ENCODE peak calls at places on chromosome 4, in ten cellular contexts. L is heart right ventricle; U is mucosa of descending colon; A is stimulated activated CD8-positive, alpha-beta memory T cell treated with anti-CD3 and anti-CD28 coated beads, Interleukin-12 subunit alpha, Interleukin-12 subunit beta, amount 100 ng/mL, for 1 hour; G is heart left ventricle; M is fibroblast of pulmonary artery; C is HFFc6; D is activated T-helper 1 cell treated with anti-CD3 and anti-CD28 coated beads, Interleukin-2, amount 50 U/mL, for 16 hours; X is EH; N is left ventricle myocardium inferior. E is an unnamed sample.

GRCh38 chr4:110268352-110268751 is 69.9 kb upstream of the ELOVL6 start:
- DNase-seq in U (no peak), D (no peak), L (no peak), C (no peak), G (no peak), N (no peak), M (no peak), X (no peak), A (no peak), E (no peak)

GRCh38 chr4:4185528-4185927 is 41.2 kb downstream of the OTOP1 start:
- DNase-seq in L (no peak), C (no peak), N (no peak), A (no peak), M (no peak), G (no peak), U (no peak), X (no peak), D (no peak), E (no peak)

GRCh38 chr4:124432500-124432899 is 280.0 kb downstream of the ANKRD50 start:
- DNase-seq in M (peak), X (peak), A (no peak), D (no peak), U (no peak), G (no peak), L (no peak), N (no peak), C (peak), E (no peak)

GRCh38 chr4:104589264-104589868 is 94.7 kb upstream of the CXXC4 start:
- DNase-seq in G (no peak), U (no peak), L (no peak), X (no peak), A (no peak), C (no peak), D (no peak), M (peak), N (no peak), E (peak)

GRCh38 chr4:107970063-107970798 is 19.5 kb upstream of the HADH start:
- DNase-seq in U (no peak), G (no peak), L (no peak), X (no peak), C (no peak), D (no peak), N (no peak), M (peak), A (no peak), E (no peak)

GRCh38 chr4:1375051-1375721 is 28.2 kb downstream of the UVSSA start:
- DNase-seq in M (no peak), N (peak), A (no peak), D (no peak), U (peak), G (peak), X (no peak), C (no peak), L (peak), E (no peak)

GRCh38 chr4:82718067-82718935 is 80.3 kb downstream of the SCD5 start:
- DNase-seq in C (no peak), M (peak), N (peak), L (no peak), G (peak), X (no peak), D (no peak), U (no peak), A (no peak), E (no peak)

GRCh38 chr4:176671532-176671931 is 121.2 kb downstream of the VEGFC start:
- DNase-seq in M (peak), X (no peak), G (peak), U (no peak), C (no peak), L (no peak), N (peak), D (no peak), A (no peak), E (no peak)

GRCh38 chr4:177505171-177505615 is 63.0 kb upstream of the AGA start:
- DNase-seq in X (no peak), D (no peak), C (no peak), N (no peak), G (no peak), A (no peak), L (no peak), U (no peak), M (no peak), E (no peak)